ENCODE peak calls at places on chromosome 7, in nine cellular contexts. One of them, this sample, is unnamed.

GRCh38 chr7:81232084-81232799 is 313.4 kb upstream of the SEMA3C start:
- DNase-seq in heart left ventricle: peak; percentile 31
- DNase-seq in stomach: peak; percentile 88
- DNase-seq in adrenal gland: no peak
- DNase-seq in prostate gland: peak; percentile 14
- DNase-seq in upper lobe of left lung: no peak
- DNase-seq in right lobe of liver: no peak
- DNase-seq in IMR-90: no peak
- DNase-seq in lower leg skin: no peak
- DNase-seq in this sample: peak; percentile 49

GRCh38 chr7:117237646-117238045 is 85.2 kb downstream of the WNT2 start:
- DNase-seq in lower leg skin: no peak
- DNase-seq in upper lobe of left lung: no peak
- DNase-seq in prostate gland: no peak
- DNase-seq in right lobe of liver: no peak
- DNase-seq in IMR-90: no peak
- DNase-seq in heart left ventricle: no peak
- DNase-seq in adrenal gland: no peak
- DNase-seq in stomach: no peak
- DNase-seq in this sample: no peak

GRCh38 chr7:14821757-14822480 is 80.6 kb downstream of the DGKB start:
- DNase-seq in heart left ventricle: no peak
- DNase-seq in stomach: no peak
- DNase-seq in adrenal gland: no peak
- DNase-seq in right lobe of liver: no peak
- DNase-seq in prostate gland: no peak
- DNase-seq in IMR-90: peak; percentile 47
- DNase-seq in upper lobe of left lung: no peak
- DNase-seq in lower leg skin: no peak
- DNase-seq in this sample: no peak

GRCh38 chr7:55021951-55022617 is 3.3 kb downstream of the EGFR start:
- DNase-seq in upper lobe of left lung: no peak
- DNase-seq in stomach: no peak
- DNase-seq in prostate gland: no peak
- DNase-seq in adrenal gland: no peak
- DNase-seq in lower leg skin: no peak
- DNase-seq in heart left ventricle: no peak
- DNase-seq in IMR-90: no peak
- DNase-seq in right lobe of liver: no peak
- DNase-seq in this sample: no peak

GRCh38 chr7:33757050-33757449 is 148.3 kb upstream of the BMPER start:
- DNase-seq in stomach: no peak
- DNase-seq in heart left ventricle: no peak
- DNase-seq in adrenal gland: no peak
- DNase-seq in lower leg skin: no peak
- DNase-seq in prostate gland: no peak
- DNase-seq in upper lobe of left lung: no peak
- DNase-seq in right lobe of liver: no peak
- DNase-seq in IMR-90: peak; percentile 64
- DNase-seq in this sample: no peak

GRCh38 chr7:105269397-105269796 is 119.3 kb downstream of the SRPK2 start:
- DNase-seq in stomach: no peak
- DNase-seq in upper lobe of left lung: no peak
- DNase-seq in adrenal gland: no peak
- DNase-seq in IMR-90: no peak
- DNase-seq in heart left ventricle: no peak
- DNase-seq in lower leg skin: no peak
- DNase-seq in prostate gland: no peak
- DNase-seq in right lobe of liver: no peak
- DNase-seq in this sample: no peak

GRCh38 chr7:94375713-94376112 is 19.0 kb upstream of the COL1A2 start:
- DNase-seq in adrenal gland: no peak
- DNase-seq in right lobe of liver: no peak
- DNase-seq in lower leg skin: no peak
- DNase-seq in IMR-90: peak; percentile 98
- DNase-seq in prostate gland: no peak
- DNase-seq in upper lobe of left lung: no peak
- DNase-seq in heart left ventricle: peak; percentile 35
- DNase-seq in stomach: no peak
- DNase-seq in this sample: no peak

GRCh38 chr7:118836933-118837332 is 612.4 kb downstream of the ANKRD7 start:
- DNase-seq in prostate gland: no peak
- DNase-seq in right lobe of liver: no peak
- DNase-seq in IMR-90: no peak
- DNase-seq in stomach: no peak
- DNase-seq in lower leg skin: no peak
- DNase-seq in heart left ventricle: no peak
- DNase-seq in adrenal gland: no peak
- DNase-seq in upper lobe of left lung: no peak
- DNase-seq in this sample: no peak

GRCh38 chr7:27131390-27131819 is 848 bp upstream of the HOXA4 start:
- DNase-seq in upper lobe of left lung: no peak
- DNase-seq in heart left ventricle: no peak
- DNase-seq in adrenal gland: no peak
- DNase-seq in right lobe of liver: no peak
- DNase-seq in prostate gland: no peak
- DNase-seq in IMR-90: no peak
- DNase-seq in stomach: no peak
- DNase-seq in lower leg skin: no peak
- DNase-seq in this sample: no peak

GRCh38 chr7:134083766-134084487 is 43.2 kb upstream of the LRGUK start:
- DNase-seq in upper lobe of left lung: no peak
- DNase-seq in lower leg skin: no peak
- DNase-seq in adrenal gland: peak; percentile 25
- DNase-seq in stomach: no peak
- DNase-seq in IMR-90: peak; percentile 16
- DNase-seq in right lobe of liver: no peak
- DNase-seq in heart left ventricle: no peak
- DNase-seq in prostate gland: no peak
- DNase-seq in this sample: no peak

GRCh38 chr7:76077435-76077834 is 29.5 kb downstream of the MDH2 start:
- DNase-seq in heart left ventricle: no peak
- DNase-seq in IMR-90: no peak
- DNase-seq in lower leg skin: no peak
- DNase-seq in adrenal gland: no peak
- DNase-seq in stomach: no peak
- DNase-seq in upper lobe of left lung: no peak
- DNase-seq in right lobe of liver: no peak
- DNase-seq in prostate gland: no peak
- DNase-seq in this sample: no peak

GRCh38 chr7:151821806-151822540 is 54.9 kb downstream of the PRKAG2 start:
- DNase-seq in stomach: no peak
- DNase-seq in lower leg skin: no peak
- DNase-seq in prostate gland: no peak
- DNase-seq in IMR-90: no peak
- DNase-seq in upper lobe of left lung: no peak
- DNase-seq in right lobe of liver: peak; percentile 13
- DNase-seq in heart left ventricle: peak; percentile 3
- DNase-seq in adrenal gland: no peak
- DNase-seq in this sample: no peak

GRCh38 chr7:6579446-6579845 is 2.2 kb downstream of the ZDHHC4 start:
- DNase-seq in heart left ventricle: no peak
- DNase-seq in lower leg skin: no peak
- DNase-seq in right lobe of liver: no peak
- DNase-seq in upper lobe of left lung: no peak
- DNase-seq in adrenal gland: no peak
- DNase-seq in stomach: no peak
- DNase-seq in prostate gland: no peak
- DNase-seq in IMR-90: peak; percentile 42
- DNase-seq in this sample: no peak

GRCh38 chr7:3754488-3755365 is 453.7 kb downstream of the SDK1 start:
- DNase-seq in lower leg skin: no peak
- DNase-seq in heart left ventricle: peak; percentile 27
- DNase-seq in stomach: peak; percentile 51
- DNase-seq in IMR-90: peak; percentile 56
- DNase-seq in right lobe of liver: no peak
- DNase-seq in prostate gland: no peak
- DNase-seq in upper lobe of left lung: no peak
- DNase-seq in adrenal gland: no peak
- DNase-seq in this sample: peak; percentile 6

GRCh38 chr7:82012453-82012852 is 242.6 kb upstream of the HGF start:
- DNase-seq in prostate gland: no peak
- DNase-seq in right lobe of liver: no peak
- DNase-seq in IMR-90: peak; percentile 35
- DNase-seq in heart left ventricle: no peak
- DNase-seq in stomach: no peak
- DNase-seq in adrenal gland: no peak
- DNase-seq in upper lobe of left lung: no peak
- DNase-seq in lower leg skin: no peak
- DNase-seq in this sample: no peak

GRCh38 chr7:124171068-124171467 is 138.2 kb upstream of the TMEM229A start:
- DNase-seq in IMR-90: peak; percentile 62
- DNase-seq in stomach: no peak
- DNase-seq in heart left ventricle: no peak
- DNase-seq in prostate gland: no peak
- DNase-seq in right lobe of liver: peak; percentile 29
- DNase-seq in lower leg skin: no peak
- DNase-seq in adrenal gland: no peak
- DNase-seq in upper lobe of left lung: no peak
- DNase-seq in this sample: peak; percentile 31

GRCh38 chr7:90625562-90625961 is 29.4 kb downstream of the CDK14 start:
- DNase-seq in IMR-90: peak; percentile 42
- DNase-seq in prostate gland: no peak
- DNase-seq in adrenal gland: peak; percentile 24
- DNase-seq in stomach: no peak
- DNase-seq in right lobe of liver: no peak
- DNase-seq in lower leg skin: no peak
- DNase-seq in heart left ventricle: peak; percentile 42
- DNase-seq in upper lobe of left lung: no peak
- DNase-seq in this sample: peak; percentile 29

GRCh38 chr7:93053209-93053945 is 64.4 kb downstream of the SAMD9 start:
- DNase-seq in adrenal gland: no peak
- DNase-seq in right lobe of liver: no peak
- DNase-seq in lower leg skin: no peak
- DNase-seq in prostate gland: no peak
- DNase-seq in heart left ventricle: no peak
- DNase-seq in IMR-90: no peak
- DNase-seq in upper lobe of left lung: no peak
- DNase-seq in stomach: no peak
- DNase-seq in this sample: no peak
- H3K4me3 ChIP-seq in adrenal gland: no peak overlapping the region
- H3K4me3 ChIP-seq in right lobe of liver: no peak overlapping the region
- H3K4me3 ChIP-seq in lower leg skin: no peak overlapping the region
- H3K4me3 ChIP-seq in prostate gland: no peak overlapping the region
- H3K4me3 ChIP-seq in heart left ventricle: no peak overlapping the region
- H3K4me3 ChIP-seq in IMR-90: no peak overlapping the region
- H3K4me3 ChIP-seq in upper lobe of left lung: no peak overlapping the region
- H3K4me3 ChIP-seq in stomach: no peak overlapping the region
- H3K4me3 ChIP-seq in this sample: no peak overlapping the region

GRCh38 chr7:10721289-10721688 is 252.4 kb upstream of the PHF14 start:
- DNase-seq in lower leg skin: no peak
- DNase-seq in adrenal gland: no peak
- DNase-seq in upper lobe of left lung: no peak
- DNase-seq in heart left ventricle: no peak
- DNase-seq in prostate gland: no peak
- DNase-seq in stomach: no peak
- DNase-seq in IMR-90: no peak
- DNase-seq in right lobe of liver: no peak
- DNase-seq in this sample: no peak

GRCh38 chr7:10718768-10719167 is 254.9 kb upstream of the PHF14 start:
- DNase-seq in heart left ventricle: no peak
- DNase-seq in adrenal gland: no peak
- DNase-seq in prostate gland: no peak
- DNase-seq in IMR-90: no peak
- DNase-seq in right lobe of liver: no peak
- DNase-seq in stomach: no peak
- DNase-seq in upper lobe of left lung: no peak
- DNase-seq in lower leg skin: no peak
- DNase-seq in this sample: no peak

GRCh38 chr7:10724449-10724848 is 249.2 kb upstream of the PHF14 start:
- DNase-seq in lower leg skin: no peak
- DNase-seq in heart left ventricle: no peak
- DNase-seq in prostate gland: no peak
- DNase-seq in stomach: no peak
- DNase-seq in IMR-90: no peak
- DNase-seq in adrenal gland: no peak
- DNase-seq in right lobe of liver: no peak
- DNase-seq in upper lobe of left lung: no peak
- DNase-seq in this sample: no peak

GRCh38 chr7:10723832-10724231 is 249.8 kb upstream of the PHF14 start:
- DNase-seq in heart left ventricle: no peak
- DNase-seq in stomach: no peak
- DNase-seq in prostate gland: no peak
- DNase-seq in adrenal gland: no peak
- DNase-seq in IMR-90: no peak
- DNase-seq in upper lobe of left lung: no peak
- DNase-seq in right lobe of liver: no peak
- DNase-seq in lower leg skin: no peak
- DNase-seq in this sample: no peak

GRCh38 chr7:10720042-10720441 is 253.6 kb upstream of the PHF14 start:
- DNase-seq in prostate gland: no peak
- DNase-seq in heart left ventricle: no peak
- DNase-seq in lower leg skin: no peak
- DNase-seq in IMR-90: no peak
- DNase-seq in adrenal gland: no peak
- DNase-seq in right lobe of liver: no peak
- DNase-seq in stomach: no peak
- DNase-seq in upper lobe of left lung: no peak
- DNase-seq in this sample: no peak
- TF ChIP-seq CTCF in prostate gland: no peak
- TF ChIP-seq CTCF in heart left ventricle: no peak
- TF ChIP-seq CTCF in lower leg skin: no peak
- TF ChIP-seq CTCF in IMR-90: no peak
- TF ChIP-seq CTCF in adrenal gland: no peak
- TF ChIP-seq CTCF in right lobe of liver: no peak
- TF ChIP-seq CTCF in stomach: no peak
- TF ChIP-seq CTCF in upper lobe of left lung: no peak
- TF ChIP-seq CTCF in this sample: no peak

DNA sequence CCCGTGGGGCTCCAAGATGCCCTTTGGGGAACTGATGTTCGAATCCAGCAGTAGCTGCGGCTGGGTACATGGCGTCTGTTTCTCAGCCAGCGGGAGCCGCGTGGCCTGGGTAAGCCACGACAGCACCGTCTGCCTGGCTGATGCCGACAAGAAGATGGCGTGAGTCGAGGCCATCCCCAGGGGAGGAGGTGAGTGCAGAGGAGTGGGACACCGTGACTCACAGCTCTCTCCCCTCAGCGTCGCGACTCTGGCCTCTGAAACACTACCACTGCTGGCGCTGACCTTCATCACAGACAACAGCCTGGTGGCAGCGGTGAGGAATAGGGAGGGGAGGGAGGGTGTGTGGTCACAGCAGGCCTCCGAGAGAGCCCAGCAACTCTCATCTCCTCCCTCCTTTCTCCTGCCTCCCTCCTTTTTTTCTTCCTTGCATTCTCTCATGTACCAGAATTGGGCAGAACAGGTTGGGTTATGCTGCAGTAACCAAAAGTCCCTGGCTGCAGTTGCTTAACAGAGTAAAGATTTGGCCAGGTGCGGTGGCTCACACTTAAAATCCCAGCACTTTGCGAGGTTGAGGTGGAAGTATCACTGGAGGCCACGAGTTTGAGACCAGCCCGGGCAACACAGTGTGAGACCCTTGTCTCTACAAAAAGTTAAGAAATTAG is 16.5 kb downstream of the ARPC1B start:
- DNase-seq in stomach: no peak
- DNase-seq in upper lobe of left lung: no peak
- DNase-seq in adrenal gland: peak; percentile 52
- DNase-seq in right lobe of liver: no peak
- DNase-seq in prostate gland: no peak
- DNase-seq in heart left ventricle: no peak
- DNase-seq in lower leg skin: no peak
- DNase-seq in IMR-90: no peak
- DNase-seq in this sample: no peak
- TF ChIP-seq POLR2A in stomach: no peak
- TF ChIP-seq POLR2A in upper lobe of left lung: no peak
- TF ChIP-seq POLR2A in adrenal gland: no peak
- TF ChIP-seq POLR2A in right lobe of liver: no peak
- TF ChIP-seq POLR2A in prostate gland: no peak
- TF ChIP-seq POLR2A in heart left ventricle: no peak
- TF ChIP-seq POLR2A in lower leg skin: no peak
- TF ChIP-seq POLR2A in IMR-90: no peak
- TF ChIP-seq POLR2A in this sample: no peak

GRCh38 chr7:77284005-77284404 is 84.4 kb upstream of the FGL2 start:
- DNase-seq in prostate gland: no peak
- DNase-seq in heart left ventricle: no peak
- DNase-seq in stomach: no peak
- DNase-seq in lower leg skin: no peak
- DNase-seq in adrenal gland: no peak
- DNase-seq in upper lobe of left lung: no peak
- DNase-seq in right lobe of liver: no peak
- DNase-seq in IMR-90: no peak
- DNase-seq in this sample: no peak
- H3K4me3 ChIP-seq in prostate gland: no peak overlapping the region
- H3K4me3 ChIP-seq in heart left ventricle: no peak overlapping the region
- H3K4me3 ChIP-seq in stomach: peak overlapping the region; percentile 24
- H3K4me3 ChIP-seq in lower leg skin: no peak overlapping the region
- H3K4me3 ChIP-seq in adrenal gland: no peak overlapping the region
- H3K4me3 ChIP-seq in upper lobe of left lung: no peak overlapping the region
- H3K4me3 ChIP-seq in right lobe of liver: no peak overlapping the region
- H3K4me3 ChIP-seq in IMR-90: no peak overlapping the region
- H3K4me3 ChIP-seq in this sample: no peak overlapping the region

This sample was measured in body of pancreas.